ENCODE peak calls at places on chromosomes 11 and 22, in five cellular contexts. One of them, this sample, is unnamed.

GRCh38 chr11:33622806-33623205 is 77.8 kb downstream of the C11orf91 start:
- DNase-seq in NCI-H1694: no peak
- DNase-seq in SK-MEL-5: no peak
- DNase-seq in brain microvascular endothelial cell: no peak
- DNase-seq in pons: no peak
- DNase-seq in this sample: peak

GRCh38 chr11:96658436-96658835 is 268.6 kb downstream of the JRKL start:
- DNase-seq in pons: no peak
- DNase-seq in NCI-H1694: no peak
- DNase-seq in SK-MEL-5: no peak
- DNase-seq in brain microvascular endothelial cell: no peak
- DNase-seq in this sample: no peak

GRCh38 chr22:39204216-39204615 is 40.6 kb downstream of the PDGFB start:
- DNase-seq in NCI-H1694: no peak
- DNase-seq in brain microvascular endothelial cell: no peak
- DNase-seq in pons: no peak
- DNase-seq in SK-MEL-5: no peak
- DNase-seq in this sample: no peak

GRCh38 chr11:2129699-2130366 is 9.4 kb downstream of the IGF2 start:
- DNase-seq in NCI-H1694: no peak
- DNase-seq in pons: no peak
- DNase-seq in SK-MEL-5: no peak
- DNase-seq in brain microvascular endothelial cell: no peak
- DNase-seq in this sample: no peak

GRCh38 chr22:40224702-40225101 is 47.0 kb downstream of the TNRC6B start:
- DNase-seq in NCI-H1694: no peak
- DNase-seq in brain microvascular endothelial cell: no peak
- DNase-seq in pons: no peak
- DNase-seq in SK-MEL-5: no peak
- DNase-seq in this sample: no peak

GRCh38 chr11:1654388-1655167 is 25.0 kb downstream of the KRTAP5-5 start:
- DNase-seq in pons: no peak
- DNase-seq in NCI-H1694: no peak
- DNase-seq in brain microvascular endothelial cell: no peak
- DNase-seq in SK-MEL-5: no peak
- DNase-seq in this sample: no peak

GRCh38 chr11:116086426-116086825 is 582.2 kb upstream of the CADM1 start:
- DNase-seq in NCI-H1694: no peak
- DNase-seq in pons: no peak
- DNase-seq in brain microvascular endothelial cell: no peak
- DNase-seq in SK-MEL-5: no peak
- DNase-seq in this sample: peak

GRCh38 chr11:130155106-130155505 is 4.5 kb upstream of the ST14 start:
- DNase-seq in brain microvascular endothelial cell: no peak
- DNase-seq in SK-MEL-5: no peak
- DNase-seq in pons: no peak
- DNase-seq in NCI-H1694: no peak
- DNase-seq in this sample: no peak

GRCh38 chr11:67581469-67581868 is 2.1 kb upstream of the GSTP1 start:
- DNase-seq in brain microvascular endothelial cell: no peak
- DNase-seq in NCI-H1694: no peak
- DNase-seq in SK-MEL-5: no peak
- DNase-seq in pons: no peak
- DNase-seq in this sample: no peak

GRCh38 chr11:27972432-27973170 is 135.4 kb downstream of the KIF18A start:
- DNase-seq in SK-MEL-5: no peak
- DNase-seq in brain microvascular endothelial cell: no peak
- DNase-seq in pons: no peak
- DNase-seq in NCI-H1694: no peak
- DNase-seq in this sample: no peak

GRCh38 chr11:26946209-26946828 is 47.6 kb upstream of the FIBIN start:
- DNase-seq in NCI-H1694: no peak
- DNase-seq in pons: no peak
- DNase-seq in brain microvascular endothelial cell: peak
- DNase-seq in SK-MEL-5: no peak
- DNase-seq in this sample: no peak

GRCh38 chr11:4134844-4135243 is 40.2 kb downstream of the RRM1 start:
- DNase-seq in SK-MEL-5: peak
- DNase-seq in brain microvascular endothelial cell: peak
- DNase-seq in NCI-H1694: no peak
- DNase-seq in pons: no peak
- DNase-seq in this sample: no peak

GRCh38 chr11:46251954-46252353 is 25.5 kb upstream of the CREB3L1 start:
- DNase-seq in NCI-H1694: no peak
- DNase-seq in SK-MEL-5: no peak
- DNase-seq in brain microvascular endothelial cell: no peak
- DNase-seq in pons: no peak
- DNase-seq in this sample: no peak

GRCh38 chr11:69480547-69481392 is 693 bp upstream of the LINC01488 start:
- DNase-seq in pons: no peak
- DNase-seq in NCI-H1694: no peak
- DNase-seq in SK-MEL-5: no peak
- DNase-seq in brain microvascular endothelial cell: peak
- DNase-seq in this sample: no peak

GRCh38 chr22:41822289-41823057 is 10.4 kb upstream of the SREBF2 start:
- DNase-seq in pons: peak
- DNase-seq in brain microvascular endothelial cell: peak
- DNase-seq in NCI-H1694: peak
- DNase-seq in SK-MEL-5: peak
- DNase-seq in this sample: peak

GRCh38 chr11:109401532-109401931 is 20.5 kb upstream of the C11orf87 start:
- DNase-seq in brain microvascular endothelial cell: no peak
- DNase-seq in SK-MEL-5: no peak
- DNase-seq in NCI-H1694: no peak
- DNase-seq in pons: no peak
- DNase-seq in this sample: no peak

GRCh38 chr11:2270322-2271076 is at the start of gene ASCL2:
- DNase-seq in brain microvascular endothelial cell: no peak
- DNase-seq in SK-MEL-5: no peak
- DNase-seq in NCI-H1694: no peak
- DNase-seq in pons: no peak
- DNase-seq in this sample: no peak

GRCh38 chr11:72676874-72677341 is 2.7 kb upstream of the PDE2A start:
- DNase-seq in brain microvascular endothelial cell: peak
- DNase-seq in SK-MEL-5: peak
- DNase-seq in pons: no peak
- DNase-seq in NCI-H1694: no peak
- DNase-seq in this sample: peak

GRCh38 chr11:32333335-32333991 is 101.9 kb downstream of the WT1 start:
- DNase-seq in brain microvascular endothelial cell: peak
- DNase-seq in SK-MEL-5: no peak
- DNase-seq in pons: peak
- DNase-seq in NCI-H1694: no peak
- DNase-seq in this sample: no peak

GRCh38 chr11:113690619-113691569 is 15.2 kb downstream of the TMPRSS5 start:
- DNase-seq in brain microvascular endothelial cell: peak
- DNase-seq in NCI-H1694: no peak
- DNase-seq in pons: no peak
- DNase-seq in SK-MEL-5: peak
- DNase-seq in this sample: no peak

GRCh38 chr11:46020084-46020483 is 97.6 kb downstream of the LARGE2 start:
- DNase-seq in pons: no peak
- DNase-seq in brain microvascular endothelial cell: no peak
- DNase-seq in SK-MEL-5: no peak
- DNase-seq in NCI-H1694: no peak
- DNase-seq in this sample: no peak

GRCh38 chr22:30212363-30212995 is 34.1 kb downstream of the LIF start:
- DNase-seq in pons: peak
- DNase-seq in brain microvascular endothelial cell: peak
- DNase-seq in SK-MEL-5: peak
- DNase-seq in NCI-H1694: no peak
- DNase-seq in this sample: no peak

GRCh38 chr11:102806296-102806695 is 8.3 kb upstream of the MMP1 start:
- DNase-seq in NCI-H1694: no peak
- DNase-seq in brain microvascular endothelial cell: peak
- DNase-seq in SK-MEL-5: no peak
- DNase-seq in pons: no peak
- DNase-seq in this sample: no peak

GRCh38 chr11:61532136-61533038 is 23.8 kb downstream of the LRRC10B start:
- DNase-seq in brain microvascular endothelial cell: no peak
- DNase-seq in pons: no peak
- DNase-seq in SK-MEL-5: peak
- DNase-seq in NCI-H1694: peak
- DNase-seq in this sample: peak

GRCh38 chr22:40200795-40201194 is 23.1 kb downstream of the TNRC6B start:
- DNase-seq in NCI-H1694: no peak
- DNase-seq in pons: no peak
- DNase-seq in brain microvascular endothelial cell: no peak
- DNase-seq in SK-MEL-5: no peak
- DNase-seq in this sample: no peak